ENCODE peak calls at places on chromosomes 11 and 22, in six cellular contexts. E, A, F, L, G and X are unnamed samples.

GRCh38 chr22:26585104-26585790 is 4.7 kb downstream of the TPST2 start:
- DNase-seq in G (peak; percentile 81), A (no peak), E (peak; percentile 39), F (peak; percentile 62), L (peak; percentile 69), X (no peak)

GRCh38 chr11:134275534-134276395 is at the start of gene GLB1L3:
- DNase-seq in G (no peak), A (peak; percentile 74), F (peak; percentile 34), L (no peak), E (peak; percentile 39), X (no peak)

GRCh38 chr22:50148991-50149721 is 21.4 kb upstream of the PANX2 start:
- DNase-seq in G (peak; percentile 72), F (peak; percentile 77), L (no peak), E (peak; percentile 80), A (peak; percentile 83), X (peak; percentile 45)

GRCh38 chr11:116874251-116874650 is 36.8 kb upstream of the APOA1 start:
- DNase-seq in G (no peak), F (peak; percentile 56), L (no peak), A (no peak), E (no peak), X (peak; percentile 46)

GRCh38 chr22:21928048-21928447 is 24.6 kb downstream of the PPM1F start:
- DNase-seq in E (no peak), F (no peak), L (no peak), G (no peak), A (no peak), X (no peak)

GRCh38 chr11:128598096-128598495 is 10.7 kb upstream of the ETS1 start:
- DNase-seq in F (no peak), L (no peak), E (no peak), G (no peak), A (no peak), X (no peak)

GRCh38 chr11:118045191-118045590 is 31.7 kb upstream of the TMPRSS4 start:
- DNase-seq in F (no peak), L (no peak), A (no peak), G (no peak), E (no peak), X (no peak)

GRCh38 chr22:35170716-35171697 is 86.3 kb upstream of the HMGXB4 start:
- DNase-seq in G (no peak), E (no peak), F (no peak), A (no peak), L (no peak), X (no peak)

GRCh38 chr11:96067160-96067559 is 143.3 kb upstream of the MTMR2 start:
- DNase-seq in G (no peak), E (no peak), F (no peak), L (no peak), A (no peak), X (no peak)

GRCh38 chr11:77322506-77322905 is 21.0 kb upstream of the GDPD4 start:
- DNase-seq in F (no peak), E (no peak), G (no peak), L (no peak), A (no peak), X (no peak)

GRCh38 chr11:13009921-13010736 is 1.0 kb downstream of the RASSF10 start:
- DNase-seq in A (peak; percentile 68), F (peak; percentile 52), G (no peak), L (no peak), E (peak; percentile 56), X (no peak)

GRCh38 chr11:63763506-63764200 is 4.9 kb downstream of the ZFTA start:
- DNase-seq in E (peak; percentile 52), G (no peak), A (peak; percentile 91), L (no peak), F (peak; percentile 26), X (no peak)

GRCh38 chr11:63762662-63763505 is 5.7 kb downstream of the ZFTA start:
- DNase-seq in G (peak; percentile 33), L (no peak), A (peak; percentile 71), F (peak; percentile 58), E (peak; percentile 58), X (no peak)

GRCh38 chr11:63760487-63761079 is 8.0 kb downstream of the ZFTA start:
- DNase-seq in G (no peak), E (no peak), L (no peak), A (peak; percentile 36), F (no peak), X (no peak)

GRCh38 chr11:63761870-63762661 is 6.5 kb downstream of the ZFTA start:
- DNase-seq in F (peak; percentile 36), G (no peak), L (no peak), A (peak; percentile 96), E (peak; percentile 42), X (no peak)

GRCh38 chr11:63761173-63761572 is 7.4 kb downstream of the ZFTA start:
- DNase-seq in A (peak; percentile 84), F (no peak), G (no peak), L (no peak), E (no peak), X (no peak)
- H3K4me3 ChIP-seq in A (peak overlapping the region; percentile 99), F (no peak overlapping the region), G (no peak overlapping the region), L (no peak overlapping the region), E (no peak overlapping the region), X (no peak overlapping the region)

DNA sequence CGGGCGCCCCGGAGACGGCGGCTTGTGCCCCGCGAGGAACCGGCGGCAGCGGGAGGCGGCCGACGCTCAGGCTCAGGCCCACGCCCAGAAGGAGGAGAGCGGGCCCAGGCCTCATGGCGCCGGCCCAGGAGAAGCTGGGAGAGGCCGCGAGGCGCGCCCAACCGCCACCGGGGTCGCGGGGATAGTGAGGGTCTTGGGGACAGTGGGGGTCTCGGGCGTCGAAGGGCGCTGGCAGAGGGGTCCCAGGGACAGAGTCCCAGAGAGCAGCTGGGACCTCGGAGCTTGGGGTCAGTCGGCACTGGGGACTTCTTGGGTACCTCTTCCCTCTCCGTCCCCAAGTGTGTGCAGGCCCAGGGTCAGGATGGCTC is at the start of gene PKDREJ:
- DNase-seq in G (no peak), L (no peak), A (no peak), E (no peak), F (no peak), X (no peak)
- TF ChIP-seq CTCF in G (no peak), L (no peak), A (no peak), E (no peak), F (no peak), X (no peak)

GRCh38 chr11:61472868-61473267 is 35.7 kb upstream of the LRRC10B start:
- DNase-seq in G (no peak), A (no peak), F (no peak), E (no peak), L (no peak), X (peak; percentile 91)
- H3K4me3 ChIP-seq in G (no peak overlapping the region), A (no peak overlapping the region), F (no peak overlapping the region), E (no peak overlapping the region), L (no peak overlapping the region), X (no peak overlapping the region)

DNA sequence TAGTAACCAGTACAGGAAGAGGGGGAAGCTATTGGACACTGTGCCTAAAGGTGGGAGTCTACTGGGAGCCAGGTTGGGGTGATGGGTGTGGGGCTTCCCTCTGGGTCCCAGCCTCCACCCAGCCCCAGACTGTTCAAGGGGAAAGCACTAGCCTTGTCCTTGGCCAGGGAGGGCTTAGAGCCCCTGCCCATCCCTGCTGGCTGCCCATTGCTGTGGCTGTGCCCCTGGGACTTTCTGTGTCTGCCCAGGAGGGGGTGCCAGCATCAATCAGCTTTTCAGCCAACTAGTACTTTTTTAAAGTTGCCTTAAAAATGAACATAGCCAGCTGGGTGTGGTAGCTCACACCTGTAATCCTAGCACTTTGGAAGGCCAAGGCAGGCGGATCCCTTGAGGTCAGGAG is 19.9 kb downstream of the INCENP start:
- DNase-seq in L (no peak), F (no peak), A (no peak), G (no peak), E (no peak), X (no peak)
- TF ChIP-seq CTCF in L (peak; percentile 41), F (no peak), A (no peak), G (peak; percentile 33), E (no peak), X (peak; percentile 16)

GRCh38 chr22:37187552-37187890 is 526 bp downstream of the C1QTNF6 start:
- DNase-seq in L (no peak), A (no peak), E (peak; percentile 23), G (peak; percentile 58), F (no peak), X (no peak)
- H3K4me3 ChIP-seq in L (peak overlapping the region; percentile 46), A (peak overlapping the region; percentile 58), E (peak overlapping the region; percentile 7), G (peak overlapping the region; percentile 56), F (peak overlapping the region; percentile 16), X (no peak overlapping the region)

GRCh38 chr11:18927550-18928322 is 11.5 kb downstream of the MRGPRX1 start:
- DNase-seq in E (no peak), A (no peak), F (no peak), G (peak; percentile 50), L (no peak), X (no peak)
- TF ChIP-seq CTCF in E (no peak), A (no peak), F (no peak), G (peak; percentile 42), L (no peak), X (no peak)

DNA sequence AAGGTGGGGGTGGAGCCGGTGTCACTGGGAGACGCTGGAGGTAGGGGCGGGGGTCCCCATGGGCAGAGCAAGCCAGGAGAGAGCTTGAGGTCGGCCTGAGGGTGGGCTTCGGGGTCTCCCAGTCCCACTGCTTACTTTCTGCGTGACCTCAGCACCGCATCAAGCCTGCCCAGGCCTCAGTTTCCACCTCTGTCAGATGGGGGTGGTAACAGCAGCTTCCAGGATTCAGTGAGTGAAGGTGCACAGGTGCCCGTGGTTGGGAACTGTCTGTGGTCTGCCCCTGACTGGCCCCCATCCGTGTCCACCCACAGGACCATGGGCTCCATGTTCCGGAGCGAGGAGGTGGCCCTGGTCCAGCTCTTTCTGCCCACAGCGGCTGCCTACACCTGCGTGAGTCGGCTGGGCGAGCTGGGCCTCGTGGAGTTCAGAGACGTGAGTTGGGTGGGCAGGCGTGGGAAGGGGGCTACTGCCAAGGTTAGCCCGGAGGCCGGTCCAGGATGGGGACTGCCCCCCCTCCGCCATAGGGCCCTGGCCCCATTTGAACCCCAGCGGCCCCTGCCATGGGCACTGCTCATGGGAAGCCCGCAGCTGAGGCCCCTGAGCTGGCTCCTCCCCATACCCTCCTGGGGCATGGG is 2.2 kb downstream of the TCIRG1 start:
- DNase-seq in E (no peak), G (no peak), L (no peak), F (no peak), A (no peak), X (no peak)
- H3K4me3 ChIP-seq in E (no peak overlapping the region), G (peak overlapping the region; percentile 78), L (no peak overlapping the region), F (no peak overlapping the region), A (no peak overlapping the region), X (no peak overlapping the region)

GRCh38 chr22:31150615-31151014 is 9.4 kb upstream of the RNF185 start:
- DNase-seq in E (peak; percentile 15), F (no peak), G (peak; percentile 18), A (peak; percentile 21), L (no peak), X (no peak)
- TF ChIP-seq CTCF in E (peak; percentile 41), F (peak; percentile 36), G (peak; percentile 53), A (peak; percentile 14), L (peak; percentile 59), X (peak; percentile 25)